ENCODE peak calls at places on chromosomes 4 and X, in ten cellular contexts. One of them, this sample, is unnamed.
A peak's percentile ranks its signal among the peaks of the same experiment; 100 is the strongest.

GRCh38 chrX:112785323-112785722 is 55.3 kb downstream of the AMOT start:
- DNase-seq in H54: no peak
- DNase-seq in SK-MEL-5: no peak
- DNase-seq in fibroblast of the aortic adventitia: no peak
- DNase-seq in T-helper 2 cell treated with Interferon-gamma antibody and Interleukin-4, amounts not matched to agents 5 μg/mL and 100 μg/mL, for 36 hours: no peak
- DNase-seq in central memory CD4-positive, alpha-beta T cell: no peak
- DNase-seq in NB4: no peak
- DNase-seq in cerebellar cortex: no peak
- DNase-seq in colonic mucosa: no peak
- DNase-seq in left kidney: no peak
- DNase-seq in this sample: no peak

GRCh38 chr4:27087306-27088045 is 226.8 kb downstream of the STIM2 start:
- DNase-seq in H54: no peak
- DNase-seq in SK-MEL-5: no peak
- DNase-seq in fibroblast of the aortic adventitia: no peak
- DNase-seq in T-helper 2 cell treated with Interferon-gamma antibody and Interleukin-4, amounts not matched to agents 5 μg/mL and 100 μg/mL, for 36 hours: no peak
- DNase-seq in central memory CD4-positive, alpha-beta T cell: no peak
- DNase-seq in NB4: no peak
- DNase-seq in cerebellar cortex: no peak
- DNase-seq in colonic mucosa: no peak
- DNase-seq in left kidney: no peak
- DNase-seq in this sample: peak; percentile 55

GRCh38 chrX:22159071-22159470 is 113.6 kb upstream of the CBLL2 start:
- DNase-seq in H54: no peak
- DNase-seq in SK-MEL-5: peak; percentile 2
- DNase-seq in fibroblast of the aortic adventitia: peak; percentile 60
- DNase-seq in T-helper 2 cell treated with Interferon-gamma antibody and Interleukin-4, amounts not matched to agents 5 μg/mL and 100 μg/mL, for 36 hours: no peak
- DNase-seq in central memory CD4-positive, alpha-beta T cell: no peak
- DNase-seq in NB4: no peak
- DNase-seq in cerebellar cortex: no peak
- DNase-seq in colonic mucosa: no peak
- DNase-seq in left kidney: no peak
- DNase-seq in this sample: no peak

GRCh38 chr4:98749206-98749605 is 90.8 kb upstream of the TSPAN5 start:
- DNase-seq in H54: no peak
- DNase-seq in SK-MEL-5: no peak
- DNase-seq in fibroblast of the aortic adventitia: peak; percentile 7
- DNase-seq in T-helper 2 cell treated with Interferon-gamma antibody and Interleukin-4, amounts not matched to agents 5 μg/mL and 100 μg/mL, for 36 hours: no peak
- DNase-seq in central memory CD4-positive, alpha-beta T cell: no peak
- DNase-seq in NB4: peak; percentile 17
- DNase-seq in cerebellar cortex: no peak
- DNase-seq in colonic mucosa: no peak
- DNase-seq in left kidney: no peak
- DNase-seq in this sample: no peak

GRCh38 chr4:1202526-1203378 is 30.4 kb upstream of the SPON2 start:
- DNase-seq in H54: no peak
- DNase-seq in SK-MEL-5: no peak
- DNase-seq in fibroblast of the aortic adventitia: no peak
- DNase-seq in T-helper 2 cell treated with Interferon-gamma antibody and Interleukin-4, amounts not matched to agents 5 μg/mL and 100 μg/mL, for 36 hours: no peak
- DNase-seq in central memory CD4-positive, alpha-beta T cell: no peak
- DNase-seq in NB4: peak; percentile 4
- DNase-seq in cerebellar cortex: no peak
- DNase-seq in colonic mucosa: peak; percentile 17
- DNase-seq in left kidney: peak; percentile 31
- DNase-seq in this sample: no peak

GRCh38 chrX:103792916-103793540 is 16.4 kb downstream of the PLP1 start:
- DNase-seq in H54: peak; percentile 18
- DNase-seq in SK-MEL-5: peak; percentile 64
- DNase-seq in fibroblast of the aortic adventitia: peak; percentile 75
- DNase-seq in T-helper 2 cell treated with Interferon-gamma antibody and Interleukin-4, amounts not matched to agents 5 μg/mL and 100 μg/mL, for 36 hours: no peak
- DNase-seq in central memory CD4-positive, alpha-beta T cell: no peak
- DNase-seq in NB4: no peak
- DNase-seq in cerebellar cortex: no peak
- DNase-seq in colonic mucosa: no peak
- DNase-seq in left kidney: no peak
- DNase-seq in this sample: no peak

GRCh38 chr4:98474408-98474844 is 184.0 kb downstream of the TSPAN5 start:
- DNase-seq in H54: no peak
- DNase-seq in SK-MEL-5: no peak
- DNase-seq in fibroblast of the aortic adventitia: peak; percentile 76
- DNase-seq in T-helper 2 cell treated with Interferon-gamma antibody and Interleukin-4, amounts not matched to agents 5 μg/mL and 100 μg/mL, for 36 hours: no peak
- DNase-seq in central memory CD4-positive, alpha-beta T cell: no peak
- DNase-seq in NB4: peak; percentile 81
- DNase-seq in cerebellar cortex: no peak
- DNase-seq in colonic mucosa: no peak
- DNase-seq in left kidney: no peak
- DNase-seq in this sample: no peak

GRCh38 chr4:6969826-6970800 is 60.5 kb downstream of the TBC1D14 start:
- DNase-seq in H54: no peak
- DNase-seq in SK-MEL-5: no peak
- DNase-seq in fibroblast of the aortic adventitia: no peak
- DNase-seq in T-helper 2 cell treated with Interferon-gamma antibody and Interleukin-4, amounts not matched to agents 5 μg/mL and 100 μg/mL, for 36 hours: no peak
- DNase-seq in central memory CD4-positive, alpha-beta T cell: no peak
- DNase-seq in NB4: no peak
- DNase-seq in cerebellar cortex: no peak
- DNase-seq in colonic mucosa: no peak
- DNase-seq in left kidney: peak; percentile 24
- DNase-seq in this sample: no peak

GRCh38 chr4:15244354-15244753 is 183.5 kb upstream of the C1QTNF7 start:
- DNase-seq in H54: no peak
- DNase-seq in SK-MEL-5: no peak
- DNase-seq in fibroblast of the aortic adventitia: peak; percentile 28
- DNase-seq in T-helper 2 cell treated with Interferon-gamma antibody and Interleukin-4, amounts not matched to agents 5 μg/mL and 100 μg/mL, for 36 hours: no peak
- DNase-seq in central memory CD4-positive, alpha-beta T cell: no peak
- DNase-seq in NB4: no peak
- DNase-seq in cerebellar cortex: no peak
- DNase-seq in colonic mucosa: no peak
- DNase-seq in left kidney: no peak
- DNase-seq in this sample: no peak

GRCh38 chrX:154967603-154968002 is 54.9 kb downstream of the F8 start:
- DNase-seq in H54: no peak
- DNase-seq in SK-MEL-5: no peak
- DNase-seq in fibroblast of the aortic adventitia: no peak
- DNase-seq in T-helper 2 cell treated with Interferon-gamma antibody and Interleukin-4, amounts not matched to agents 5 μg/mL and 100 μg/mL, for 36 hours: no peak
- DNase-seq in central memory CD4-positive, alpha-beta T cell: no peak
- DNase-seq in NB4: no peak
- DNase-seq in cerebellar cortex: no peak
- DNase-seq in colonic mucosa: no peak
- DNase-seq in left kidney: no peak
- DNase-seq in this sample: no peak

GRCh38 chr4:127622923-127623754 is 9.6 kb upstream of the INTU start:
- DNase-seq in H54: no peak
- DNase-seq in SK-MEL-5: no peak
- DNase-seq in fibroblast of the aortic adventitia: peak; percentile 2
- DNase-seq in T-helper 2 cell treated with Interferon-gamma antibody and Interleukin-4, amounts not matched to agents 5 μg/mL and 100 μg/mL, for 36 hours: no peak
- DNase-seq in central memory CD4-positive, alpha-beta T cell: no peak
- DNase-seq in NB4: peak; percentile 47
- DNase-seq in cerebellar cortex: peak; percentile 13
- DNase-seq in colonic mucosa: peak; percentile 35
- DNase-seq in left kidney: peak; percentile 83
- DNase-seq in this sample: peak; percentile 92

GRCh38 chrX:39777623-39778025 is 320.1 kb downstream of the BCOR start:
- DNase-seq in H54: no peak
- DNase-seq in SK-MEL-5: no peak
- DNase-seq in fibroblast of the aortic adventitia: no peak
- DNase-seq in T-helper 2 cell treated with Interferon-gamma antibody and Interleukin-4, amounts not matched to agents 5 μg/mL and 100 μg/mL, for 36 hours: peak; percentile 63
- DNase-seq in central memory CD4-positive, alpha-beta T cell: no peak
- DNase-seq in NB4: no peak
- DNase-seq in cerebellar cortex: no peak
- DNase-seq in colonic mucosa: no peak
- DNase-seq in left kidney: no peak
- DNase-seq in this sample: no peak

GRCh38 chr4:8724436-8725070 is 132.0 kb downstream of the CPZ start:
- DNase-seq in H54: no peak
- DNase-seq in SK-MEL-5: no peak
- DNase-seq in fibroblast of the aortic adventitia: no peak
- DNase-seq in T-helper 2 cell treated with Interferon-gamma antibody and Interleukin-4, amounts not matched to agents 5 μg/mL and 100 μg/mL, for 36 hours: no peak
- DNase-seq in central memory CD4-positive, alpha-beta T cell: no peak
- DNase-seq in NB4: no peak
- DNase-seq in cerebellar cortex: no peak
- DNase-seq in colonic mucosa: no peak
- DNase-seq in left kidney: no peak
- DNase-seq in this sample: no peak

GRCh38 chrX:110172215-110172614 is 145.7 kb downstream of the AMMECR1 start:
- DNase-seq in H54: no peak
- DNase-seq in SK-MEL-5: no peak
- DNase-seq in fibroblast of the aortic adventitia: no peak
- DNase-seq in T-helper 2 cell treated with Interferon-gamma antibody and Interleukin-4, amounts not matched to agents 5 μg/mL and 100 μg/mL, for 36 hours: no peak
- DNase-seq in central memory CD4-positive, alpha-beta T cell: no peak
- DNase-seq in NB4: peak; percentile 8
- DNase-seq in cerebellar cortex: no peak
- DNase-seq in colonic mucosa: no peak
- DNase-seq in left kidney: no peak
- DNase-seq in this sample: no peak

GRCh38 chr4:176897226-176897625 is 104.5 kb upstream of the VEGFC start:
- DNase-seq in H54: no peak
- DNase-seq in SK-MEL-5: no peak
- DNase-seq in fibroblast of the aortic adventitia: no peak
- DNase-seq in T-helper 2 cell treated with Interferon-gamma antibody and Interleukin-4, amounts not matched to agents 5 μg/mL and 100 μg/mL, for 36 hours: no peak
- DNase-seq in central memory CD4-positive, alpha-beta T cell: no peak
- DNase-seq in NB4: no peak
- DNase-seq in cerebellar cortex: no peak
- DNase-seq in colonic mucosa: no peak
- DNase-seq in left kidney: no peak
- DNase-seq in this sample: no peak

GRCh38 chr4:142974331-142974730 is 128.2 kb upstream of the INPP4B start:
- DNase-seq in H54: no peak
- DNase-seq in SK-MEL-5: no peak
- DNase-seq in fibroblast of the aortic adventitia: no peak
- DNase-seq in T-helper 2 cell treated with Interferon-gamma antibody and Interleukin-4, amounts not matched to agents 5 μg/mL and 100 μg/mL, for 36 hours: no peak
- DNase-seq in central memory CD4-positive, alpha-beta T cell: no peak
- DNase-seq in NB4: no peak
- DNase-seq in cerebellar cortex: no peak
- DNase-seq in colonic mucosa: no peak
- DNase-seq in left kidney: no peak
- DNase-seq in this sample: no peak

GRCh38 chr4:3862640-3863420 is 96.6 kb downstream of the ADRA2C start:
- DNase-seq in H54: no peak
- DNase-seq in SK-MEL-5: no peak
- DNase-seq in fibroblast of the aortic adventitia: no peak
- DNase-seq in T-helper 2 cell treated with Interferon-gamma antibody and Interleukin-4, amounts not matched to agents 5 μg/mL and 100 μg/mL, for 36 hours: no peak
- DNase-seq in central memory CD4-positive, alpha-beta T cell: no peak
- DNase-seq in NB4: no peak
- DNase-seq in cerebellar cortex: no peak
- DNase-seq in colonic mucosa: no peak
- DNase-seq in left kidney: peak; percentile 34
- DNase-seq in this sample: peak; percentile 94

GRCh38 chrX:23389196-23389792 is 54.6 kb downstream of the PTCHD1 start:
- DNase-seq in H54: no peak
- DNase-seq in SK-MEL-5: no peak
- DNase-seq in fibroblast of the aortic adventitia: no peak
- DNase-seq in T-helper 2 cell treated with Interferon-gamma antibody and Interleukin-4, amounts not matched to agents 5 μg/mL and 100 μg/mL, for 36 hours: no peak
- DNase-seq in central memory CD4-positive, alpha-beta T cell: no peak
- DNase-seq in NB4: no peak
- DNase-seq in cerebellar cortex: no peak
- DNase-seq in colonic mucosa: no peak
- DNase-seq in left kidney: no peak
- DNase-seq in this sample: peak; percentile 30

GRCh38 chrX:153226344-153227190 is 47.5 kb downstream of the MAGEA1 start:
- DNase-seq in H54: peak; percentile 48
- DNase-seq in SK-MEL-5: peak; percentile 48
- DNase-seq in fibroblast of the aortic adventitia: peak; percentile 43
- DNase-seq in T-helper 2 cell treated with Interferon-gamma antibody and Interleukin-4, amounts not matched to agents 5 μg/mL and 100 μg/mL, for 36 hours: no peak
- DNase-seq in central memory CD4-positive, alpha-beta T cell: no peak
- DNase-seq in NB4: peak; percentile 49
- DNase-seq in cerebellar cortex: no peak
- DNase-seq in colonic mucosa: peak; percentile 25
- DNase-seq in left kidney: peak; percentile 80
- DNase-seq in this sample: peak; percentile 98

GRCh38 chrX:106874075-106874474 is 29.1 kb downstream of the RIPPLY1 start:
- DNase-seq in H54: no peak
- DNase-seq in SK-MEL-5: peak; percentile 46
- DNase-seq in fibroblast of the aortic adventitia: peak; percentile 63
- DNase-seq in T-helper 2 cell treated with Interferon-gamma antibody and Interleukin-4, amounts not matched to agents 5 μg/mL and 100 μg/mL, for 36 hours: no peak
- DNase-seq in central memory CD4-positive, alpha-beta T cell: peak; percentile 17
- DNase-seq in NB4: peak; percentile 33
- DNase-seq in cerebellar cortex: peak; percentile 5
- DNase-seq in colonic mucosa: no peak
- DNase-seq in left kidney: peak; percentile 4
- DNase-seq in this sample: peak; percentile 38

GRCh38 chr4:119068529-119068962 is 67.1 kb upstream of the MYOZ2 start:
- DNase-seq in H54: no peak
- DNase-seq in SK-MEL-5: peak; percentile 37
- DNase-seq in fibroblast of the aortic adventitia: no peak
- DNase-seq in T-helper 2 cell treated with Interferon-gamma antibody and Interleukin-4, amounts not matched to agents 5 μg/mL and 100 μg/mL, for 36 hours: no peak
- DNase-seq in central memory CD4-positive, alpha-beta T cell: no peak
- DNase-seq in NB4: peak; percentile 21
- DNase-seq in cerebellar cortex: no peak
- DNase-seq in colonic mucosa: no peak
- DNase-seq in left kidney: no peak
- DNase-seq in this sample: peak; percentile 43

GRCh38 chr4:177393236-177393635 is 49.0 kb downstream of the AGA start:
- DNase-seq in H54: no peak
- DNase-seq in SK-MEL-5: no peak
- DNase-seq in fibroblast of the aortic adventitia: no peak
- DNase-seq in T-helper 2 cell treated with Interferon-gamma antibody and Interleukin-4, amounts not matched to agents 5 μg/mL and 100 μg/mL, for 36 hours: no peak
- DNase-seq in central memory CD4-positive, alpha-beta T cell: peak; percentile 12
- DNase-seq in NB4: peak; percentile 24
- DNase-seq in cerebellar cortex: no peak
- DNase-seq in colonic mucosa: no peak
- DNase-seq in left kidney: no peak
- DNase-seq in this sample: no peak

GRCh38 chrX:138945219-138945618 is 233.7 kb upstream of the FGF13 start:
- DNase-seq in H54: no peak
- DNase-seq in SK-MEL-5: no peak
- DNase-seq in fibroblast of the aortic adventitia: peak; percentile 23
- DNase-seq in T-helper 2 cell treated with Interferon-gamma antibody and Interleukin-4, amounts not matched to agents 5 μg/mL and 100 μg/mL, for 36 hours: no peak
- DNase-seq in central memory CD4-positive, alpha-beta T cell: no peak
- DNase-seq in NB4: no peak
- DNase-seq in cerebellar cortex: no peak
- DNase-seq in colonic mucosa: no peak
- DNase-seq in left kidney: no peak
- DNase-seq in this sample: no peak